ENCODE peak calls at places on chromosomes 11 and 22, in ten cellular contexts. P is head of caudate nucleus; C is activated CD4-positive, alpha-beta T cell treated with anti-CD3 and anti-CD28 coated beads, Interleukin-2, amount 10 ng/mL, durations not matched to agents 7 days and 5 days; G is CD8-positive, alpha-beta T cell; K is NCI-H526; S is iPS-NIHi11; H is GM04503; V is RCC 7860; B is OCI-LY7; N is cardiac fibroblast. F is an unnamed sample.

GRCh38 chr22:29744902-29745301 is 21.9 kb downstream of the ZMAT5 start:
- DNase-seq in P (no peak), C (no peak), G (no peak), K (no peak), S (no peak), H (peak), V (no peak), B (no peak), N (peak), F (peak)

GRCh38 chr22:36775589-36775965 is 342 bp downstream of the IFT27 start:
- DNase-seq in P (peak), C (peak), G (peak), K (peak), S (no peak), H (no peak), V (peak), B (peak), N (peak), F (no peak)

GRCh38 chr11:12216542-12217422 is 106.4 kb downstream of the MICAL2 start:
- DNase-seq in P (no peak), C (no peak), G (no peak), K (no peak), S (no peak), H (no peak), V (peak), B (no peak), N (peak), F (no peak)

GRCh38 chr22:29375436-29376076 is 12.8 kb downstream of the AP1B1 start:
- DNase-seq in P (no peak), C (no peak), G (no peak), K (no peak), S (no peak), H (no peak), V (no peak), B (no peak), N (no peak), F (no peak)

GRCh38 chr11:587978-588380 is 11.7 kb downstream of the PHRF1 start:
- DNase-seq in P (no peak), C (peak), G (peak), K (no peak), S (no peak), H (no peak), V (peak), B (no peak), N (peak), F (no peak)

GRCh38 chr11:3213659-3214419 is 4.8 kb downstream of the MRGPRG start:
- DNase-seq in P (no peak), C (no peak), G (no peak), K (no peak), S (no peak), H (no peak), V (no peak), B (no peak), N (no peak), F (no peak)

GRCh38 chr11:102757823-102758549 is 22.4 kb downstream of the MMP10 start:
- DNase-seq in P (no peak), C (no peak), G (no peak), K (no peak), S (no peak), H (no peak), V (peak), B (no peak), N (peak), F (no peak)

GRCh38 chr22:20118572-20119020 is 1.6 kb upstream of the TRMT2A start:
- DNase-seq in P (no peak), C (no peak), G (no peak), K (no peak), S (no peak), H (no peak), V (no peak), B (no peak), N (no peak), F (no peak)

GRCh38 chr22:23762866-23763578 is at the start of gene C22orf15:
- DNase-seq in P (peak), C (no peak), G (peak), K (no peak), S (peak), H (no peak), V (no peak), B (no peak), N (peak), F (no peak)

GRCh38 chr22:30892731-30893221 is 75.8 kb downstream of the MORC2 start:
- DNase-seq in P (no peak), C (no peak), G (no peak), K (no peak), S (no peak), H (no peak), V (no peak), B (no peak), N (no peak), F (no peak)

GRCh38 chr22:37330200-37331033 is 48.1 kb downstream of the CYTH4 start:
- DNase-seq in P (peak), C (peak), G (no peak), K (peak), S (peak), H (no peak), V (peak), B (peak), N (peak), F (no peak)